ENCODE peak calls at places on chromosomes 7 and 10, in seven cellular contexts. A is CD8-positive, alpha-beta memory T cell; V is fibroblast of lung; I is cardiac fibroblast; S is AG10803; J is fibroblast of the aortic adventitia; N is cardiac muscle cell. F is an unnamed sample.

GRCh38 chr10:17123062-17123661 is 6.4 kb downstream of the CUBN start:
- DNase-seq in A (no peak), V (peak), I (peak), S (peak), J (peak), N (peak), F (no peak)

GRCh38 chr7:140334341-140335057 is 63.8 kb downstream of the SLC37A3 start:
- DNase-seq in A (no peak), V (no peak), I (no peak), S (no peak), J (no peak), N (no peak), F (no peak)

GRCh38 chr10:113326160-113327111 is 226.4 kb upstream of the HABP2 start:
- DNase-seq in A (no peak), V (peak), I (peak), S (peak), J (peak), N (peak), F (no peak)

GRCh38 chr7:130491841-130492518 is at the start of gene MEST:
- DNase-seq in A (peak), V (peak), I (no peak), S (no peak), J (peak), N (peak), F (no peak)

GRCh38 chr10:122162566-122163181 is 108.4 kb upstream of the BTBD16 start:
- DNase-seq in A (no peak), V (no peak), I (no peak), S (no peak), J (no peak), N (no peak), F (no peak)

GRCh38 chr7:143882611-143883078 is 19.3 kb downstream of the TCAF1 start:
- DNase-seq in A (no peak), V (peak), I (peak), S (peak), J (peak), N (peak), F (no peak)

GRCh38 chr7:24843821-24844449 is 86.7 kb upstream of the GSDME start:
- DNase-seq in A (no peak), V (no peak), I (no peak), S (no peak), J (no peak), N (no peak), F (no peak)

GRCh38 chr7:150322833-150323681 is at the start of the genes ACTR3C and LRRC61:
- DNase-seq in A (peak), V (no peak), I (no peak), S (no peak), J (no peak), N (peak), F (no peak)

GRCh38 chr10:31604141-31604540 is 285.1 kb downstream of the ZEB1 start:
- DNase-seq in A (no peak), V (peak), I (no peak), S (peak), J (peak), N (peak), F (no peak)

GRCh38 chr10:12981570-12981969 is 19.9 kb downstream of the CCDC3 start:
- DNase-seq in A (no peak), V (peak), I (peak), S (no peak), J (no peak), N (peak), F (no peak)

GRCh38 chr10:110076559-110077318 is 69.0 kb downstream of the ADD3 start:
- DNase-seq in A (peak), V (peak), I (peak), S (peak), J (peak), N (peak), F (no peak)

GRCh38 chr10:100357073-100357858 is 10.2 kb downstream of the SCD start:
- DNase-seq in A (no peak), V (no peak), I (no peak), S (no peak), J (peak), N (no peak), F (no peak)
- H3K4me3 ChIP-seq in A (no peak), V (no peak), I (no peak), S (no peak), J (no peak), N (no peak), F (no peak)

GRCh38 chr10:129956285-129956649 is 7.8 kb downstream of the EBF3 start:
- DNase-seq in A (no peak), V (no peak), I (no peak), S (no peak), J (no peak), N (no peak), F (no peak)
- H3K4me3 ChIP-seq in A (no peak), V (no peak), I (no peak), S (no peak), J (peak), N (no peak), F (no peak)

DNA sequence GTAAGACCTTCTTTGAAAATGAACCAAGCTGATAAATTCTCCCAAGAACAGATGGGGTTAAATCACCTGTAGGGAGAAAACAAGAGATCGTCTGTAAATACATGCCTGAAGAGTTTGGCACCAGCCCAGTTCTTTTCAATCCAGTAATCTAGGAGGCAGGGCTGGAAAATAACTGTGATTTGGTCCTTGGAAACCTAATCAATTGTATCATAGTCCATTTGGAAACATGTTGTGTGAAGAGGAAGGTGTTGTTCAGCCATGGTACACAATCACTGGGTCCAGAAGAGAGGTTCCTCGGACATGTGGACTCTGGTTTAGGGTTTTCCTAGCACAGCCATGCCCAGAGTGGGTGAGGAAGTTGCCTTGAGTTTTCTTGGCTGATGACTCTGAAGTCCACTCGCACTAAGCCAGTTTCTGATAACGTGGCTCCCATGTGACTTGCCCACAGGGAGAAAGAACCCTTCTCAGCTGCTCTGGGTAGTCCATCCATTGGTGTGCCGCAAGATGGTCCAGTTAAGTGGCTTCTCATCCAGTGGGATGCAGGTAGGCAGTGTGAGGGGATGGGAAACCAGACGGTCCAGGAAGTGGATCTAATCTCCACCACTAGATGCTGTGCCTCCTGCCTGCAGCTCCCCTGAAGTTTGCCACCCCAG is 5.1 kb downstream of the BLNK start:
- DNase-seq in A (no peak), V (no peak), I (no peak), S (no peak), J (no peak), N (no peak), F (no peak)
- H3K4me3 ChIP-seq in A (no peak), V (no peak), I (no peak), S (no peak), J (no peak), N (no peak), F (no peak)

GRCh38 chr7:48031111-48031510 is 2.2 kb upstream of the SUN3 start:
- DNase-seq in A (no peak), V (no peak), I (no peak), S (no peak), J (no peak), N (no peak), F (no peak)

GRCh38 chr7:48033922-48034321 is 1.4 kb upstream of the C7orf57 start:
- DNase-seq in A (no peak), V (no peak), I (peak), S (no peak), J (no peak), N (no peak), F (no peak)

GRCh38 chr7:48035967-48036478 is 680 bp downstream of the C7orf57 start:
- DNase-seq in A (peak), V (peak), I (peak), S (peak), J (peak), N (peak), F (no peak)

GRCh38 chr7:48038815-48039496 is 3.6 kb downstream of the C7orf57 start:
- DNase-seq in A (no peak), V (no peak), I (no peak), S (no peak), J (no peak), N (no peak), F (no peak)

GRCh38 chr7:48035301-48035966 is at the start of gene C7orf57:
- DNase-seq in A (peak), V (peak), I (peak), S (peak), J (peak), N (peak), F (no peak)
- H3K4me3 ChIP-seq in A (peak), V (peak), I (peak), S (peak), J (peak), N (peak), F (peak)

GRCh38 chr10:14701466-14701865 is 73.2 kb downstream of the FAM107B start:
- DNase-seq in A (no peak), V (no peak), I (no peak), S (no peak), J (no peak), N (no peak), F (no peak)
- H3K4me3 ChIP-seq in A (no peak), V (no peak), I (no peak), S (no peak), J (no peak), N (no peak), F (no peak)

GRCh38 chr10:29725133-29725720 is 90.5 kb upstream of the SVIL start:
- DNase-seq in A (no peak), V (no peak), I (peak), S (no peak), J (peak), N (peak), F (no peak)
- H3K4me3 ChIP-seq in A (no peak), V (no peak), I (no peak), S (no peak), J (no peak), N (no peak), F (no peak)

GRCh38 chr10:104258209-104258608 is 3.5 kb downstream of the GSTO1 start:
- DNase-seq in A (no peak), V (no peak), I (no peak), S (no peak), J (no peak), N (no peak), F (no peak)

GRCh38 chr10:104259456-104259855 is 4.8 kb downstream of the GSTO1 start:
- DNase-seq in A (no peak), V (no peak), I (no peak), S (no peak), J (no peak), N (no peak), F (no peak)

GRCh38 chr10:104255244-104255981 is 721 bp downstream of the GSTO1 start:
- DNase-seq in A (peak), V (peak), I (peak), S (peak), J (peak), N (peak), F (no peak)

GRCh38 chr10:104256335-104257080 is 1.8 kb downstream of the GSTO1 start:
- DNase-seq in A (no peak), V (peak), I (peak), S (no peak), J (peak), N (no peak), F (peak)

GRCh38 chr10:104257235-104257634 is 2.5 kb downstream of the GSTO1 start:
- DNase-seq in A (no peak), V (no peak), I (no peak), S (no peak), J (no peak), N (no peak), F (no peak)
- H3K4me3 ChIP-seq in A (no peak), V (peak), I (no peak), S (no peak), J (no peak), N (no peak), F (no peak)